ENCODE peak calls at places on chromosomes 3 and 15, in eight cellular contexts. L is AG10803, E is SK-N-SH, V is AG09309, T is sigmoid colon, B is GM13977, H is endothelial cell, N is mammary epithelial cell. F is an unnamed sample.
A peak's percentile ranks its signal among the peaks of the same experiment; 100 is the strongest.

GRCh38 chr3:140736863-140737460 is 59.1 kb downstream of the TRIM42 start:
- DNase-seq in E (peak; percentile 54), B (peak; percentile 23), L (peak; percentile 39), N (peak; percentile 36), H (peak; percentile 64), V (peak; percentile 8), T (no peak), F (no peak)

GRCh38 chr15:88701561-88702095 is 62.8 kb downstream of the ISG20 start:
- DNase-seq in V (no peak), N (no peak), T (no peak), L (no peak), H (peak; percentile 46), B (peak; percentile 74), E (no peak), F (no peak)

GRCh38 chr15:81820236-81820635 is 225.6 kb downstream of the MEX3B start:
- DNase-seq in L (no peak), N (no peak), V (no peak), B (no peak), E (no peak), H (no peak), T (no peak), F (no peak)

GRCh38 chr3:132543016-132543739 is 53.9 kb upstream of the ACKR4 start:
- DNase-seq in L (peak; percentile 96), T (no peak), H (no peak), B (no peak), E (no peak), V (peak; percentile 89), N (peak; percentile 66), F (peak; percentile 86)

GRCh38 chr15:82043130-82043673 is 2.6 kb downstream of the MEX3B start:
- DNase-seq in L (no peak), E (peak; percentile 69), H (no peak), N (no peak), B (peak; percentile 6), V (no peak), T (peak; percentile 66), F (no peak)

GRCh38 chr3:153096611-153097200 is 65.3 kb upstream of the RAP2B start:
- DNase-seq in N (peak; percentile 16), L (no peak), B (no peak), T (no peak), V (no peak), E (no peak), H (no peak), F (no peak)

GRCh38 chr3:126464093-126464492 is 11.6 kb downstream of the ZXDC start:
- DNase-seq in B (no peak), T (peak; percentile 25), L (no peak), H (no peak), V (no peak), N (no peak), E (no peak), F (no peak)

GRCh38 chr3:159848348-159849118 is 140.1 kb upstream of the IL12A start:
- DNase-seq in E (no peak), B (no peak), N (no peak), H (no peak), T (no peak), L (no peak), V (no peak), F (no peak)

GRCh38 chr3:171640520-171641412 is 169.5 kb downstream of the PLD1 start:
- DNase-seq in E (no peak), L (peak; percentile 73), V (peak; percentile 16), H (no peak), T (no peak), N (peak; percentile 50), B (no peak), F (peak; percentile 7)

GRCh38 chr3:12574131-12574530 is 17.2 kb downstream of the MKRN2 start:
- DNase-seq in T (no peak), B (no peak), V (no peak), N (no peak), H (no peak), E (no peak), L (no peak), F (no peak)

GRCh38 chr15:60721706-60722105 is 242.8 kb upstream of the ICE2 start:
- DNase-seq in N (peak; percentile 5), L (peak; percentile 31), T (no peak), H (no peak), B (no peak), V (no peak), E (no peak), F (peak; percentile 12)

GRCh38 chr15:48667701-48668100 is 22.2 kb upstream of the FBN1 start:
- DNase-seq in N (no peak), L (peak; percentile 79), V (no peak), H (no peak), B (no peak), T (no peak), E (no peak), F (no peak)

GRCh38 chr15:49927462-49927861 is 191.6 kb downstream of the ATP8B4 start:
- DNase-seq in L (peak; percentile 94), V (peak; percentile 70), H (no peak), N (no peak), T (no peak), E (no peak), B (no peak), F (peak; percentile 76)

GRCh38 chr15:55741592-55742497 is 1.1 kb downstream of the PRTG start:
- DNase-seq in B (peak; percentile 57), E (peak; percentile 52), N (peak; percentile 5), V (no peak), H (peak; percentile 33), L (no peak), T (no peak), F (no peak)

GRCh38 chr3:73353661-73354217 is 271.0 kb downstream of the PDZRN3 start:
- DNase-seq in N (no peak), E (no peak), V (peak; percentile 4), H (no peak), B (no peak), L (peak; percentile 65), T (no peak), F (no peak)

GRCh38 chr3:126555795-126556636 is 2.7 kb downstream of the C3orf22 start:
- DNase-seq in H (peak; percentile 2), V (no peak), E (no peak), L (no peak), T (peak; percentile 28), B (no peak), N (no peak), F (no peak)

GRCh38 chr15:39685999-39686613 is 96.5 kb downstream of the FSIP1 start:
- DNase-seq in E (peak; percentile 53), V (no peak), N (peak; percentile 36), T (no peak), H (peak; percentile 44), B (peak; percentile 24), L (peak; percentile 68), F (peak; percentile 24)

GRCh38 chr15:99230867-99231266 is 18.5 kb downstream of the TTC23 start:
- DNase-seq in E (no peak), V (no peak), T (no peak), L (no peak), H (no peak), B (no peak), N (no peak), F (no peak)

GRCh38 chr15:72970965-72971746 is 81.1 kb upstream of the NEO1 start:
- DNase-seq in B (no peak), H (no peak), T (no peak), V (no peak), E (no peak), L (no peak), N (no peak), F (no peak)

GRCh38 chr3:123312331-123313265 is 110.9 kb downstream of the SEC22A start:
- DNase-seq in T (no peak), H (no peak), B (no peak), E (no peak), N (no peak), V (no peak), L (peak; percentile 11), F (no peak)

GRCh38 chr15:63192604-63193206 is 3.3 kb downstream of the RAB8B start:
- DNase-seq in N (no peak), H (no peak), V (no peak), B (peak; percentile 37), T (no peak), E (no peak), L (no peak), F (no peak)

GRCh38 chr3:126846316-126846715 is 136.6 kb upstream of the PLXNA1 start:
- DNase-seq in V (peak; percentile 20), H (no peak), T (no peak), L (peak; percentile 43), E (no peak), B (no peak), N (peak; percentile 11), F (no peak)

DNA sequence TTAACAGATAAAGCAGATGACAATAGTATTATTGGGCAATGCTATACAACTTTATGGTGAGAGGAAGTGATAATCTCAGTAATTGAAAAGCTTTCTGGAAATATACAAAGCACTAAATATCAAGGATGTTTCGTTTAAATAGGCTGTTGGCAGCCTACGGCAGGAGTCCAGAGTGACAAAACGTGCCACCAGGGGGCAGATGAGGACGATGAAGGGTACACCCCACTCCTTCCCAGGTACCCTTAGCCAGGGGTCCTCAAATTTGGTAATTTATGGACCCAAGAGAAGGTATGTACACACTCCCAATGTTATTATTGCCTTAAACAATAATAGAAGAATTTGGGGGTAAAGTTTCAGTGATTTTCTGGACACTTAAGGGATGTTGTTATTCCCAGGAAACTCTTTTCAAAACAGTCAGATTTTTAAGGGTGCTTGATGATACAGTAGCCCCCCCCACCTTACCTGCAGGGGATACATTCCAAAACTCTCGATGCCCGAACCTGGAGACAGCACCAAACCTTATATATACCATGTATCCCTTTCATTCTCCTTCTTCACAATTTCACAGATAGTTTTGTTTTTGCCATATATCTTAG is 1.4 kb upstream of the MAGEL2 start:
- DNase-seq in L (peak; percentile 4), V (no peak), B (no peak), T (no peak), H (peak; percentile 60), N (no peak), E (peak; percentile 60), F (no peak)
- TF ChIP-seq CTCF in L (peak; percentile 51), V (peak; percentile 43), B (peak; percentile 6), T (peak; percentile 40), H (peak; percentile 65), N (peak; percentile 25), E (peak; percentile 77), F (peak; percentile 43)

GRCh38 chr15:65032823-65033537 is 3.5 kb upstream of the MTFMT start:
- DNase-seq in E (peak; percentile 44), N (peak; percentile 55), H (peak; percentile 77), V (peak; percentile 16), L (peak; percentile 53), B (no peak), T (peak; percentile 74), F (no peak)
- TF ChIP-seq CTCF in E (peak; percentile 37), N (peak; percentile 61), H (peak; percentile 57), V (peak; percentile 83), L (peak; percentile 65), B (peak; percentile 50), T (peak; percentile 54), F (peak; percentile 71)

DNA sequence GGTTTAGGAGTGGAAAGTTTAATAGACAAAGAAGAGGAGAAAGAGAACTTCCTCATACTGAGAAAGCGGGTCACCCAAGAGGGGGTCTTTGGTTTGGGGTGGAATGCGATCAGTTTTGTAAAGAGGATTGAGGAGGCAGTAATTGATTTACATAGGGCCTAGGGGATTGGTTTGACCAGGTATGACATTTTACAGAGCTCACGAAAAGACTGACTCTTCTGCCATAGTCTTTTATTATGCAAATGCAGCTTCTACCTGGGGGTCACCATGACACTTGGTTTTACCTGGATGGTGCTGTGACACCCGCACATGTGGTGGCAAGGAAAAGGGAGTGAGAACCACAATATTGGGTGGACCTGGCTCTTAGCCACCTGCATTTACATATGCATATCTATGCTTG is 6.8 kb upstream of the NME9 start:
- DNase-seq in N (no peak), E (no peak), T (no peak), B (no peak), L (no peak), H (no peak), V (no peak), F (no peak)
- TF ChIP-seq CTCF in N (no peak), E (no peak), T (no peak), B (no peak), L (no peak), H (no peak), V (no peak), F (no peak)

GRCh38 chr3:101673953-101674352 is 3.0 kb downstream of the ZBTB11 start:
- DNase-seq in E (no peak), N (no peak), L (no peak), H (no peak), B (no peak), T (no peak), V (no peak), F (no peak)
- TF ChIP-seq CTCF in E (no peak), N (no peak), L (no peak), H (no peak), B (no peak), T (no peak), V (no peak), F (no peak)

F was measured in AG09319.